ENCODE peak calls at places on chromosomes 1 and 21, in nine cellular contexts. M is stimulated activated naive CD4-positive, alpha-beta T cell; V is heart left ventricle; A is AG20443; J is body of pancreas; U is iPS-NIHi11; S is HCT116; L is neural crest cell; F is substantia nigra. N is an unnamed sample.
A peak's percentile ranks its signal among the peaks of the same experiment; 100 is the strongest.

GRCh38 chr1:154703207-154703606 is 95.2 kb upstream of the ADAR start:
- DNase-seq in F (no peak), V (no peak), S (no peak), A (no peak), L (no peak), M (no peak), J (no peak), U (peak; percentile 66), N (no peak)

GRCh38 chr21:46294647-46295176 is 8.6 kb downstream of the YBEY start:
- DNase-seq in M (no peak), A (peak; percentile 65), S (no peak), U (no peak), F (no peak), V (peak; percentile 52), L (no peak), J (peak; percentile 17), N (no peak)

GRCh38 chr1:203702130-203702577 is 62.8 kb upstream of the LAX1 start:
- DNase-seq in V (no peak), U (peak; percentile 88), J (peak; percentile 70), A (peak; percentile 59), L (peak; percentile 75), S (peak; percentile 35), M (peak; percentile 37), F (peak; percentile 58), N (no peak)

GRCh38 chr1:19861034-19861433 is 21.2 kb upstream of the OTUD3 start:
- DNase-seq in V (no peak), M (no peak), F (no peak), L (no peak), J (no peak), U (no peak), S (no peak), A (peak; percentile 57), N (no peak)

GRCh38 chr1:163069655-163070277 is 605 bp downstream of the RGS4 start:
- DNase-seq in A (no peak), S (no peak), J (no peak), V (no peak), M (no peak), L (no peak), U (no peak), F (no peak), N (no peak)

GRCh38 chr21:14918542-14918941 is 146.3 kb downstream of the NRIP1 start:
- DNase-seq in V (no peak), A (no peak), F (no peak), S (no peak), M (no peak), J (no peak), L (no peak), U (no peak), N (no peak)

GRCh38 chr1:155932487-155932886 is 1.7 kb downstream of the KHDC4 start:
- DNase-seq in M (no peak), S (no peak), V (no peak), L (no peak), J (no peak), A (no peak), U (no peak), F (no peak), N (no peak)

GRCh38 chr1:225651376-225651871 is 1.5 kb downstream of the ENAH start:
- DNase-seq in A (peak; percentile 20), F (no peak), L (no peak), S (no peak), V (no peak), U (no peak), M (no peak), J (no peak), N (no peak)

GRCh38 chr1:154906621-154907081 is 29.9 kb downstream of the PMVK start:
- DNase-seq in M (no peak), J (peak; percentile 8), A (no peak), S (peak; percentile 22), V (no peak), U (no peak), L (no peak), F (no peak), N (no peak)

GRCh38 chr1:164581762-164582161 is 22.8 kb downstream of the PBX1 start:
- DNase-seq in S (no peak), J (no peak), L (no peak), U (no peak), V (no peak), F (no peak), M (no peak), A (no peak), N (no peak)

GRCh38 chr1:210076620-210077019 is 138.6 kb downstream of the SYT14 start:
- DNase-seq in U (no peak), F (no peak), A (no peak), S (no peak), J (no peak), V (no peak), L (no peak), M (no peak), N (no peak)

GRCh38 chr1:203507227-203507626 is 13.3 kb downstream of the OPTC start:
- DNase-seq in J (no peak), M (no peak), S (no peak), U (no peak), V (peak; percentile 56), A (no peak), L (no peak), F (no peak), N (no peak)

GRCh38 chr1:36008546-36009197 is 75.2 kb upstream of the TEKT2 start:
- DNase-seq in A (peak; percentile 9), V (no peak), S (peak; percentile 31), L (no peak), F (no peak), U (no peak), J (no peak), M (no peak), N (no peak)

GRCh38 chr1:110870721-110871388 is 2.1 kb upstream of the CD53 start:
- DNase-seq in A (no peak), F (no peak), V (no peak), J (no peak), M (no peak), L (no peak), U (no peak), S (no peak), N (no peak)

GRCh38 chr1:3250624-3251023 is 181.6 kb downstream of the PRDM16 start:
- DNase-seq in F (no peak), A (no peak), J (no peak), S (no peak), L (no peak), U (no peak), M (no peak), V (no peak), N (no peak)

GRCh38 chr1:4745560-4745959 is 91.2 kb downstream of the AJAP1 start:
- DNase-seq in V (no peak), L (no peak), A (no peak), F (no peak), J (no peak), S (no peak), M (no peak), U (peak; percentile 50), N (no peak)

GRCh38 chr1:234206651-234207284 is 166.5 kb upstream of the COA6 start:
- DNase-seq in U (no peak), F (no peak), L (no peak), M (no peak), J (no peak), A (peak; percentile 80), V (no peak), S (peak; percentile 81), N (no peak)

GRCh38 chr1:43197343-43198127 is 25.4 kb downstream of the CFAP57 start:
- DNase-seq in L (no peak), F (no peak), S (no peak), A (no peak), V (no peak), U (peak; percentile 56), M (no peak), J (no peak), N (no peak)

GRCh38 chr21:15752763-15753407 is 23.1 kb downstream of the USP25 start:
- DNase-seq in A (no peak), U (peak; percentile 76), V (no peak), M (no peak), J (no peak), S (no peak), L (no peak), F (no peak), N (no peak)

GRCh38 chr1:103514920-103515503 is 10.5 kb upstream of the RNPC3 start:
- DNase-seq in F (no peak), L (no peak), M (peak; percentile 13), J (peak; percentile 7), U (peak; percentile 23), S (peak; percentile 35), A (peak; percentile 42), V (no peak), N (no peak)

GRCh38 chr1:19815801-19816736 is 986 bp upstream of the RNF186 start:
- DNase-seq in F (no peak), S (no peak), A (no peak), M (no peak), L (no peak), J (peak; percentile 95), U (no peak), V (no peak), N (no peak)

GRCh38 chr1:61692155-61692783 is 32.7 kb downstream of the TM2D1 start:
- DNase-seq in A (peak; percentile 19), M (no peak), L (no peak), J (no peak), U (no peak), V (no peak), F (no peak), S (no peak), N (no peak)

GRCh38 chr1:203771901-203772301 is 6.9 kb downstream of the LAX1 start:
- DNase-seq in M (no peak), L (no peak), A (peak; percentile 33), F (no peak), V (no peak), J (no peak), U (no peak), S (no peak), N (no peak)

GRCh38 chr1:88488277-88488676 is 195.8 kb upstream of the PKN2 start:
- DNase-seq in S (no peak), A (no peak), L (no peak), M (no peak), F (no peak), V (no peak), U (no peak), J (no peak), N (no peak)

GRCh38 chr1:199124351-199124750 is 485.5 kb downstream of the PTPRC start:
- DNase-seq in J (no peak), M (no peak), A (no peak), F (no peak), L (no peak), S (no peak), V (no peak), U (no peak), N (no peak)

GRCh38 chr1:74343191-74343590 is 108.0 kb downstream of the TNNI3K start:
- DNase-seq in F (no peak), J (peak; percentile 22), L (no peak), V (peak; percentile 24), A (no peak), U (peak; percentile 7), S (no peak), M (no peak), N (no peak)

GRCh38 chr1:43439121-43439581 is 14.6 kb downstream of the HYI start:
- DNase-seq in S (no peak), F (no peak), A (no peak), U (no peak), J (no peak), L (no peak), M (no peak), V (no peak), N (no peak)

GRCh38 chr1:96474985-96475743 is 246.4 kb upstream of the PTBP2 start:
- DNase-seq in S (no peak), A (no peak), F (no peak), M (no peak), J (no peak), V (no peak), L (no peak), U (peak; percentile 45), N (no peak)

GRCh38 chr1:238457610-238458009 is 566.9 kb upstream of the ZP4 start:
- DNase-seq in M (no peak), J (no peak), V (no peak), F (no peak), S (no peak), A (no peak), L (no peak), U (no peak), N (no peak)

GRCh38 chr1:110120960-110121561 is 8.8 kb downstream of the UBL4B start:
- DNase-seq in J (no peak), V (no peak), S (no peak), F (no peak), U (no peak), L (no peak), A (no peak), M (no peak), N (no peak)

GRCh38 chr1:171738921-171739320 is 2.9 kb downstream of the VAMP4 start:
- DNase-seq in V (no peak), S (no peak), F (no peak), M (no peak), A (peak; percentile 26), J (no peak), U (no peak), L (no peak), N (no peak)